ENCODE peak calls at places on chromosome 9, in six cellular contexts. B is mesendoderm; K is stimulated activated CD4-positive, alpha-beta T cell treated with anti-CD3 and anti-CD28 coated beads, Interleukin-4, amount 100 ng/mL, for 24 hours; U is SIG-M5; R is SJSA1; M is endothelial cell. T is an unnamed sample.
A peak's percentile ranks its signal among the peaks of the same experiment; 100 is the strongest.

GRCh38 chr9:87973791-87974292 is 491 bp downstream of the CDK20 start:
- DNase-seq in B (peak; percentile 53), M (no peak), K (no peak), U (no peak), R (no peak), T (no peak)

GRCh38 chr9:97077465-97078295 is 38.7 kb upstream of the CTSV start:
- DNase-seq in M (no peak), K (no peak), B (no peak), R (no peak), U (no peak), T (no peak)

GRCh38 chr9:137645211-137645610 is 26.4 kb downstream of the EHMT1 start:
- DNase-seq in R (no peak), B (no peak), U (no peak), K (no peak), M (no peak), T (no peak)

GRCh38 chr9:112654282-112654681 is 63.6 kb downstream of the INIP start:
- DNase-seq in K (no peak), M (no peak), R (no peak), U (no peak), B (peak; percentile 56), T (no peak)

GRCh38 chr9:95724253-95724991 is 151.1 kb upstream of the ERCC6L2 start:
- DNase-seq in K (peak; percentile 62), M (no peak), U (no peak), R (no peak), B (no peak), T (peak; percentile 87)

GRCh38 chr9:127972316-127972871 is 8.4 kb downstream of the EEIG1 start:
- DNase-seq in R (no peak), B (no peak), U (no peak), K (no peak), M (no peak), T (no peak)

GRCh38 chr9:16030513-16031185 is 477.8 kb downstream of the CCDC171 start:
- DNase-seq in U (no peak), M (no peak), R (peak; percentile 88), B (peak; percentile 49), K (no peak), T (peak; percentile 23)

GRCh38 chr9:35981704-35982103 is 23.8 kb upstream of the OR2S2 start:
- DNase-seq in U (no peak), M (no peak), K (no peak), B (no peak), R (no peak), T (no peak)

GRCh38 chr9:105678163-105678562 is 15.9 kb downstream of the TAL2 start:
- DNase-seq in K (no peak), B (peak; percentile 68), U (no peak), M (no peak), R (no peak), T (no peak)

GRCh38 chr9:69443178-69443577 is 118.2 kb downstream of the ENTREP1 start:
- DNase-seq in B (no peak), K (no peak), M (no peak), R (no peak), U (no peak), T (no peak)

GRCh38 chr9:75892168-75892901 is 1.9 kb downstream of the PCSK5 start:
- DNase-seq in U (no peak), K (peak; percentile 19), B (peak; percentile 69), M (peak; percentile 24), R (peak; percentile 22), T (no peak)

GRCh38 chr9:88065609-88066008 is 72.7 kb downstream of the SPATA31C2 start:
- DNase-seq in R (no peak), B (no peak), M (no peak), U (no peak), K (no peak), T (no peak)

GRCh38 chr9:137011907-137012675 is 15.7 kb upstream of the CLIC3 start:
- DNase-seq in M (no peak), U (no peak), K (no peak), R (no peak), B (no peak), T (no peak)

GRCh38 chr9:136721339-136722092 is 9.1 kb downstream of the DIPK1B start:
- DNase-seq in R (no peak), M (no peak), B (no peak), U (no peak), K (no peak), T (no peak)

GRCh38 chr9:130288393-130288792 is 22.8 kb downstream of the HMCN2 start:
- DNase-seq in U (no peak), R (no peak), K (no peak), B (no peak), M (no peak), T (no peak)

GRCh38 chr9:99465231-99465891 is 243.3 kb downstream of the SEC61B start:
- DNase-seq in M (no peak), B (no peak), K (no peak), R (no peak), U (no peak), T (no peak)

GRCh38 chr9:17906841-17907779 is 328.2 kb downstream of the SH3GL2 start:
- DNase-seq in U (no peak), R (no peak), B (peak; percentile 60), K (no peak), M (no peak), T (no peak)